ENCODE peak calls at places on chromosome 1, in six cellular contexts. I, N, B, Q, E and C are unnamed samples.

GRCh38 chr1:5969168-5969567 is 23.1 kb downstream of the NPHP4 start:
- DNase-seq in I (no peak), N (no peak), B (no peak), Q (no peak), E (no peak), C (no peak)

GRCh38 chr1:157189986-157190982 is 52.1 kb upstream of the ETV3 start:
- DNase-seq in I (no peak), N (no peak), B (no peak), Q (no peak), E (no peak), C (no peak)

GRCh38 chr1:12436817-12437599 is 181.0 kb downstream of the DHRS3 start:
- DNase-seq in I (no peak), N (peak), B (no peak), Q (no peak), E (peak), C (no peak)

GRCh38 chr1:40837601-40838000 is 24.6 kb downstream of the CITED4 start:
- DNase-seq in I (no peak), N (no peak), B (no peak), Q (no peak), E (no peak), C (no peak)

GRCh38 chr1:30903343-30904034 is 5.1 kb downstream of the SDC3 start:
- DNase-seq in I (no peak), N (no peak), B (no peak), Q (no peak), E (no peak), C (no peak)

GRCh38 chr1:196002906-196003305 is 605.3 kb downstream of the KCNT2 start:
- DNase-seq in I (no peak), N (no peak), B (no peak), Q (no peak), E (no peak), C (no peak)

GRCh38 chr1:9073148-9073547 is 3.7 kb upstream of the SLC2A5 start:
- DNase-seq in I (no peak), N (no peak), B (no peak), Q (no peak), E (no peak), C (no peak)

GRCh38 chr1:172976222-172977041 is 74.3 kb downstream of the TNFSF18 start:
- DNase-seq in I (peak), N (peak), B (no peak), Q (no peak), E (peak), C (peak)

GRCh38 chr1:201318504-201319340 is 35.4 kb downstream of the PKP1 start:
- DNase-seq in I (no peak), N (peak), B (no peak), Q (no peak), E (no peak), C (no peak)

GRCh38 chr1:152110860-152111514 is 4.3 kb downstream of the TCHH start:
- DNase-seq in I (no peak), N (peak), B (no peak), Q (no peak), E (peak), C (peak)

GRCh38 chr1:228401782-228402637 is 4.6 kb downstream of the TRIM11 start:
- DNase-seq in I (no peak), N (no peak), B (no peak), Q (no peak), E (no peak), C (no peak)

GRCh38 chr1:30125449-30126170 is 597.8 kb downstream of the MATN1 start:
- DNase-seq in I (no peak), N (no peak), B (no peak), Q (no peak), E (no peak), C (no peak)

GRCh38 chr1:29271724-29272123 is 35.4 kb downstream of the PTPRU start:
- DNase-seq in I (no peak), N (peak), B (no peak), Q (no peak), E (peak), C (peak)

GRCh38 chr1:164930241-164930640 is 371.3 kb downstream of the PBX1 start:
- DNase-seq in I (no peak), N (no peak), B (no peak), Q (no peak), E (no peak), C (no peak)

GRCh38 chr1:159421821-159422220 is 10.2 kb upstream of the OR10J4 start:
- DNase-seq in I (no peak), N (no peak), B (no peak), Q (no peak), E (no peak), C (no peak)

GRCh38 chr1:62588000-62588399 is 9.3 kb upstream of the ANGPTL3 start:
- DNase-seq in I (no peak), N (peak), B (no peak), Q (no peak), E (peak), C (no peak)

GRCh38 chr1:75233302-75233929 is 99.2 kb downstream of the LHX8 start:
- DNase-seq in I (peak), N (peak), B (no peak), Q (peak), E (peak), C (no peak)

GRCh38 chr1:28370220-28371010 is 875 bp downstream of the PHACTR4 start:
- DNase-seq in I (no peak), N (peak), B (peak), Q (no peak), E (peak), C (peak)

GRCh38 chr1:54229281-54229891 is 29.4 kb downstream of the MRPL37 start:
- DNase-seq in I (no peak), N (peak), B (peak), Q (no peak), E (peak), C (no peak)

GRCh38 chr1:37513795-37514349 is 694 bp downstream of the MEAF6 start:
- DNase-seq in I (no peak), N (no peak), B (peak), Q (peak), E (peak), C (peak)

GRCh38 chr1:35807614-35808375 is at the start of gene AGO4:
- DNase-seq in I (peak), N (peak), B (no peak), Q (peak), E (peak), C (peak)

GRCh38 chr1:1090424-1091343 is 16.6 kb upstream of the RNF223 start:
- DNase-seq in I (no peak), N (no peak), B (no peak), Q (no peak), E (no peak), C (peak)

GRCh38 chr1:53581476-53581875 is 122.3 kb downstream of the DMRTB1 start:
- DNase-seq in I (no peak), N (no peak), B (no peak), Q (no peak), E (no peak), C (no peak)

GRCh38 chr1:76764638-76765572 is 102.4 kb upstream of the ST6GALNAC5 start:
- DNase-seq in I (peak), N (peak), B (no peak), Q (no peak), E (peak), C (no peak)

GRCh38 chr1:220028496-220028895 is 17.8 kb downstream of the EPRS1 start:
- DNase-seq in I (no peak), N (no peak), B (no peak), Q (no peak), E (no peak), C (no peak)